ENCODE peak calls at places on chromosomes 6 and 20, in five cellular contexts. One of them, this sample, is unnamed.

GRCh38 chr20:24402234-24402633 is 67.2 kb upstream of the SYNDIG1 start:
- DNase-seq in IMR-90: no peak
- DNase-seq in adrenal gland: no peak
- DNase-seq in lung: no peak
- DNase-seq in mesendoderm: no peak
- DNase-seq in this sample: no peak

GRCh38 chr6:139376604-139377218 is 2.3 kb upstream of the CITED2 start:
- DNase-seq in IMR-90: peak; percentile 41
- DNase-seq in adrenal gland: peak; percentile 96
- DNase-seq in mesendoderm: peak; percentile 72
- DNase-seq in lung: peak; percentile 83
- DNase-seq in this sample: peak; percentile 87

GRCh38 chr20:22402550-22402949 is 181.8 kb downstream of the FOXA2 start:
- DNase-seq in mesendoderm: no peak
- DNase-seq in adrenal gland: no peak
- DNase-seq in lung: no peak
- DNase-seq in IMR-90: no peak
- DNase-seq in this sample: no peak

GRCh38 chr6:160132776-160133338 is 11.2 kb downstream of the SLC22A1 start:
- DNase-seq in adrenal gland: no peak
- DNase-seq in mesendoderm: no peak
- DNase-seq in IMR-90: peak; percentile 63
- DNase-seq in lung: no peak
- DNase-seq in this sample: no peak

GRCh38 chr20:33431797-33432381 is 11.7 kb downstream of the SNTA1 start:
- DNase-seq in lung: no peak
- DNase-seq in adrenal gland: peak; percentile 79
- DNase-seq in IMR-90: no peak
- DNase-seq in mesendoderm: no peak
- DNase-seq in this sample: peak; percentile 59

GRCh38 chr6:15025416-15025815 is 220.5 kb upstream of the JARID2 start:
- DNase-seq in lung: no peak
- DNase-seq in adrenal gland: no peak
- DNase-seq in IMR-90: no peak
- DNase-seq in mesendoderm: no peak
- DNase-seq in this sample: no peak

GRCh38 chr6:98769546-98769945 is 64.8 kb upstream of the POU3F2 start:
- DNase-seq in lung: no peak
- DNase-seq in adrenal gland: no peak
- DNase-seq in mesendoderm: peak; percentile 76
- DNase-seq in IMR-90: peak; percentile 4
- DNase-seq in this sample: no peak

GRCh38 chr6:16625319-16626240 is 135.7 kb downstream of the ATXN1 start:
- DNase-seq in IMR-90: peak; percentile 28
- DNase-seq in lung: no peak
- DNase-seq in mesendoderm: no peak
- DNase-seq in adrenal gland: no peak
- DNase-seq in this sample: no peak

GRCh38 chr20:23857954-23858565 is 21.5 kb downstream of the CST5 start:
- DNase-seq in mesendoderm: peak; percentile 40
- DNase-seq in adrenal gland: no peak
- DNase-seq in lung: no peak
- DNase-seq in IMR-90: no peak
- DNase-seq in this sample: no peak

GRCh38 chr20:14561733-14562132 is 224.3 kb upstream of the FLRT3 start:
- DNase-seq in IMR-90: peak; percentile 78
- DNase-seq in mesendoderm: no peak
- DNase-seq in adrenal gland: no peak
- DNase-seq in lung: no peak
- DNase-seq in this sample: no peak

GRCh38 chr6:38876470-38876869 is 161.4 kb downstream of the DNAH8 start:
- DNase-seq in mesendoderm: no peak
- DNase-seq in IMR-90: no peak
- DNase-seq in adrenal gland: peak; percentile 53
- DNase-seq in lung: no peak
- DNase-seq in this sample: no peak

GRCh38 chr6:150026976-150027805 is 1.9 kb upstream of the RAET1L start:
- DNase-seq in lung: no peak
- DNase-seq in mesendoderm: no peak
- DNase-seq in IMR-90: no peak
- DNase-seq in adrenal gland: peak; percentile 27
- DNase-seq in this sample: no peak
- H3K27me3 ChIP-seq in lung: no peaks in the 10 kb centered on the region
- H3K27me3 ChIP-seq in mesendoderm: no peaks in the 10 kb centered on the region
- H3K27me3 ChIP-seq in IMR-90: peaks cover 80% of the 10 kb centered on the region
- H3K27me3 ChIP-seq in adrenal gland: peaks cover 22% of the 10 kb centered on the region
- H3K27me3 ChIP-seq in this sample: no peaks in the 10 kb centered on the region

GRCh38 chr6:56540950-56541600 is 101.6 kb downstream of the DST start:
- DNase-seq in mesendoderm: no peak
- DNase-seq in IMR-90: peak; percentile 58
- DNase-seq in lung: no peak
- DNase-seq in adrenal gland: no peak
- DNase-seq in this sample: no peak
- H3K4me3 ChIP-seq in mesendoderm: no peak overlapping the region
- H3K4me3 ChIP-seq in IMR-90: peak overlapping the region; percentile 79
- H3K4me3 ChIP-seq in lung: peak overlapping the region; percentile 27
- H3K4me3 ChIP-seq in adrenal gland: no peak overlapping the region
- H3K4me3 ChIP-seq in this sample: peak overlapping the region; percentile 61

DNA sequence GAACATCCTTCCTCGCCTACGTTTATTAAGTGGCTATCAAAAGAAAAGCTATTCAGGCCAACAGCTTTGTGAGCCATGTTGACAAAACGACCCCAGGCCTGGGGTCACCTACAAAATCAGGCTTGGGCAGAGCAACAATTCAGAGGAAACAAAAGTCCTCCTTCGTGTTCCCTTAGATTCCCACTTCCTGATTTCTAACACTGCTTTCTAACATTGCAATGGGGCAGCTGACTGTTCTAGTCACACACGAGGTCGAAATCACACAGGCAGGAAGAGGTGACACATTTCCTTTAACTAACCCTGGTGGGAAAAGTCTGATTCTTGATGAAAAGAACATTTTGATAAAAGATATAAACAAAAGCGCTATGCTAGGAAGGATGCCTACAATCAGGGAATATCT is 31.9 kb downstream of the WDR27 start:
- DNase-seq in IMR-90: peak; percentile 32
- DNase-seq in adrenal gland: no peak
- DNase-seq in mesendoderm: no peak
- DNase-seq in lung: no peak
- DNase-seq in this sample: no peak
- H3K27ac ChIP-seq in IMR-90: no peak overlapping the region
- H3K27ac ChIP-seq in adrenal gland: no peak overlapping the region
- H3K27ac ChIP-seq in mesendoderm: no peak overlapping the region
- H3K27ac ChIP-seq in lung: peak overlapping the region; percentile 42
- H3K27ac ChIP-seq in this sample: no peak overlapping the region

GRCh38 chr6:10383312-10384063 is 31.4 kb downstream of the TFAP2A start:
- DNase-seq in lung: no peak
- DNase-seq in mesendoderm: no peak
- DNase-seq in adrenal gland: no peak
- DNase-seq in IMR-90: no peak
- DNase-seq in this sample: no peak

GRCh38 chr6:10384064-10384317 is 30.9 kb downstream of the TFAP2A start:
- DNase-seq in adrenal gland: no peak
- DNase-seq in mesendoderm: no peak
- DNase-seq in IMR-90: no peak
- DNase-seq in lung: no peak
- DNase-seq in this sample: no peak

GRCh38 chr6:10381830-10382208 is 33.1 kb downstream of the TFAP2A start:
- DNase-seq in lung: no peak
- DNase-seq in mesendoderm: no peak
- DNase-seq in IMR-90: no peak
- DNase-seq in adrenal gland: no peak
- DNase-seq in this sample: no peak

GRCh38 chr6:10382322-10382721 is 32.6 kb downstream of the TFAP2A start:
- DNase-seq in lung: no peak
- DNase-seq in adrenal gland: no peak
- DNase-seq in IMR-90: no peak
- DNase-seq in mesendoderm: no peak
- DNase-seq in this sample: no peak

GRCh38 chr6:10382728-10383127 is 32.1 kb downstream of the TFAP2A start:
- DNase-seq in adrenal gland: no peak
- DNase-seq in lung: no peak
- DNase-seq in mesendoderm: no peak
- DNase-seq in IMR-90: no peak
- DNase-seq in this sample: no peak
- H3K27me3 ChIP-seq in adrenal gland: peaks cover 78% of the 10 kb centered on the region
- H3K27me3 ChIP-seq in lung: peaks cover 22% of the 10 kb centered on the region
- H3K27me3 ChIP-seq in mesendoderm: peaks cover 42% of the 10 kb centered on the region
- H3K27me3 ChIP-seq in IMR-90: peaks cover 69% of the 10 kb centered on the region
- H3K27me3 ChIP-seq in this sample: peaks cover 2% of the 10 kb centered on the region

GRCh38 chr6:26296857-26297648 is 67.9 kb upstream of the BTN3A2 start:
- DNase-seq in lung: no peak
- DNase-seq in mesendoderm: no peak
- DNase-seq in IMR-90: peak; percentile 35
- DNase-seq in adrenal gland: peak; percentile 64
- DNase-seq in this sample: no peak

GRCh38 chr6:26294276-26294675 is 70.7 kb upstream of the BTN3A2 start:
- DNase-seq in IMR-90: no peak
- DNase-seq in mesendoderm: no peak
- DNase-seq in lung: no peak
- DNase-seq in adrenal gland: no peak
- DNase-seq in this sample: no peak

GRCh38 chr6:26296556-26296856 is 68.5 kb upstream of the BTN3A2 start:
- DNase-seq in lung: no peak
- DNase-seq in adrenal gland: no peak
- DNase-seq in mesendoderm: no peak
- DNase-seq in IMR-90: no peak
- DNase-seq in this sample: no peak

GRCh38 chr6:26292709-26293108 is 72.3 kb upstream of the BTN3A2 start:
- DNase-seq in adrenal gland: no peak
- DNase-seq in IMR-90: no peak
- DNase-seq in lung: no peak
- DNase-seq in mesendoderm: no peak
- DNase-seq in this sample: no peak

GRCh38 chr6:26295691-26296555 is 69.1 kb upstream of the BTN3A2 start:
- DNase-seq in IMR-90: peak; percentile 92
- DNase-seq in mesendoderm: no peak
- DNase-seq in adrenal gland: no peak
- DNase-seq in lung: no peak
- DNase-seq in this sample: no peak
- H3K4me3 ChIP-seq in IMR-90: no peak overlapping the region
- H3K4me3 ChIP-seq in mesendoderm: no peak overlapping the region
- H3K4me3 ChIP-seq in adrenal gland: no peak overlapping the region
- H3K4me3 ChIP-seq in lung: no peak overlapping the region
- H3K4me3 ChIP-seq in this sample: no peak overlapping the region

DNA sequence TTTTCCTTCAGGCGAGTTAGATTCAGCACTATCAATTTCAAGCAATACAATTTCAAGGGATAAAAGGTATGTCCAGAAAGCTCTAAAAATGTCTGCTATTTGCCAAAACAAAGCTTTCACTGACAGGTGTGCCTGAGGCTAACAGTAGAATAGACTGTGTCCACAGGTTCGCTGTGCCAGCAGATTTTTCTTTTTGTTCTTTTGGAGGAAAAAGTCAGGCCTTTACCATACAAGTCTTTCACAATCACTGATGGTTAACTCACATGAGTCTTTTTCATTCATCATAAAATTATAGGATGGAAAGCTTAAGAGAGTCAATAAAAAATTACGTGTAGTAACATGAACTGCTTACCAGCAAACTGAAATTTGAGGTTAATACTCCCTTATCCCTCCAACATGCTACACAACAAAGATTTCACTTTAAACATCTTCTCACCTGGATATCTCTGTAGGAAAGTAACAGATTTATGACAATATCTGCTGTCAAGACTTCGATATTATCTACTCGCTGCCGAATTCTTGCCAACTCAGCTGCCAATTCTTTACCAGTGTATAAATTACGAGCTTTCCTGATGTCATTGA is 95.4 kb downstream of the MAP3K5 start:
- DNase-seq in IMR-90: no peak
- DNase-seq in mesendoderm: no peak
- DNase-seq in adrenal gland: no peak
- DNase-seq in lung: no peak
- DNase-seq in this sample: no peak
- H3K27ac ChIP-seq in IMR-90: no peak overlapping the region
- H3K27ac ChIP-seq in mesendoderm: no peak overlapping the region
- H3K27ac ChIP-seq in adrenal gland: peak overlapping the region; percentile 62
- H3K27ac ChIP-seq in lung: no peak overlapping the region
- H3K27ac ChIP-seq in this sample: peak overlapping the region; percentile 61

This sample was measured in ovary.